ENCODE peak calls at places on chromosomes 6 and 20, in nine cellular contexts. E is cardiac muscle cell, W is GM12865, H is left ventricle myocardium inferior, I is bronchial epithelial cell, L is suprapubic skin, C is BJ, V is prostate gland, Y is endodermal cell. B is an unnamed sample.

GRCh38 chr20:23150304-23151007 is 64.3 kb upstream of the CD93 start:
- DNase-seq in H (no peak), L (no peak), C (no peak), Y (peak), V (no peak), I (no peak), E (no peak), W (no peak), B (no peak)

GRCh38 chr20:44166008-44166407 is 21.0 kb downstream of the JPH2 start:
- DNase-seq in I (no peak), W (no peak), V (no peak), E (no peak), H (no peak), L (no peak), C (no peak), Y (no peak), B (no peak)

GRCh38 chr20:44805991-44806729 is 4.2 kb downstream of the RIMS4 start:
- DNase-seq in W (peak), Y (peak), H (no peak), I (no peak), E (peak), V (no peak), L (no peak), C (no peak), B (no peak)

GRCh38 chr6:22600059-22600458 is 30.7 kb downstream of the HDGFL1 start:
- DNase-seq in L (no peak), V (no peak), C (no peak), H (no peak), I (no peak), W (no peak), Y (no peak), E (no peak), B (no peak)

GRCh38 chr6:137923866-137924616 is 57.0 kb downstream of the TNFAIP3 start:
- DNase-seq in H (no peak), E (no peak), W (no peak), Y (no peak), L (no peak), I (no peak), C (no peak), V (no peak), B (no peak)

GRCh38 chr6:144364727-144365126 is 79.6 kb downstream of the UTRN start:
- DNase-seq in Y (no peak), L (no peak), E (no peak), H (no peak), W (no peak), V (no peak), I (no peak), C (no peak), B (no peak)

GRCh38 chr6:82571431-82571830 is 207.8 kb downstream of the TPBG start:
- DNase-seq in E (no peak), C (no peak), Y (no peak), V (no peak), L (no peak), I (no peak), H (no peak), W (no peak), B (no peak)

GRCh38 chr6:165821754-165822153 is 158.7 kb upstream of the PDE10A start:
- DNase-seq in H (no peak), C (no peak), Y (no peak), V (no peak), E (no peak), I (peak), W (no peak), L (no peak), B (no peak)

GRCh38 chr6:5752282-5752681 is 254.4 kb downstream of the NRN1 start:
- DNase-seq in V (no peak), I (peak), Y (peak), C (no peak), E (peak), H (no peak), W (no peak), L (no peak), B (no peak)

GRCh38 chr20:297925-298754 is 770 bp downstream of the ZCCHC3 start:
- DNase-seq in I (peak), L (peak), V (peak), W (peak), E (peak), Y (peak), H (peak), C (no peak), B (peak)

GRCh38 chr6:34067814-34068213 is 78.1 kb downstream of the GRM4 start:
- DNase-seq in V (no peak), I (no peak), W (peak), C (no peak), H (no peak), E (no peak), Y (peak), L (no peak), B (no peak)

GRCh38 chr6:15674690-15675386 is 12.0 kb upstream of the DTNBP1 start:
- DNase-seq in Y (peak), H (no peak), I (no peak), W (no peak), E (peak), V (no peak), L (no peak), C (no peak), B (no peak)

GRCh38 chr20:45842169-45842812 is 8.7 kb downstream of the SNX21 start:
- DNase-seq in E (no peak), W (peak), Y (no peak), L (no peak), C (peak), H (no peak), I (no peak), V (peak), B (peak)

GRCh38 chr6:44338228-44339122 is 4.0 kb upstream of the SPATS1 start:
- DNase-seq in V (peak), C (no peak), H (peak), Y (peak), I (peak), L (no peak), W (peak), E (peak), B (peak)

GRCh38 chr6:13873288-13874190 is 51.2 kb upstream of the RNF182 start:
- DNase-seq in W (peak), V (peak), E (peak), C (no peak), I (no peak), L (peak), H (peak), Y (peak), B (peak)
- TF ChIP-seq CTCF in W (peak), V (peak), E (peak), C (peak), I (peak), L (peak), H (peak), Y (peak), B (peak)

GRCh38 chr6:42135722-42136121 is 6.7 kb downstream of the C6orf132 start:
- DNase-seq in L (no peak), C (no peak), W (no peak), Y (no peak), I (no peak), V (no peak), H (no peak), E (no peak), B (no peak)

GRCh38 chr6:42138190-42138589 is 4.2 kb downstream of the C6orf132 start:
- DNase-seq in L (no peak), I (no peak), V (no peak), E (no peak), C (no peak), H (no peak), W (no peak), Y (no peak), B (no peak)

GRCh38 chr6:42137192-42137753 is 5.1 kb downstream of the C6orf132 start:
- DNase-seq in W (no peak), V (peak), I (peak), C (no peak), Y (peak), H (no peak), L (no peak), E (no peak), B (no peak)

GRCh38 chr6:42135161-42135560 is 7.3 kb downstream of the C6orf132 start:
- DNase-seq in H (no peak), L (no peak), V (no peak), I (no peak), W (no peak), C (no peak), E (no peak), Y (no peak), B (no peak)

DNA sequence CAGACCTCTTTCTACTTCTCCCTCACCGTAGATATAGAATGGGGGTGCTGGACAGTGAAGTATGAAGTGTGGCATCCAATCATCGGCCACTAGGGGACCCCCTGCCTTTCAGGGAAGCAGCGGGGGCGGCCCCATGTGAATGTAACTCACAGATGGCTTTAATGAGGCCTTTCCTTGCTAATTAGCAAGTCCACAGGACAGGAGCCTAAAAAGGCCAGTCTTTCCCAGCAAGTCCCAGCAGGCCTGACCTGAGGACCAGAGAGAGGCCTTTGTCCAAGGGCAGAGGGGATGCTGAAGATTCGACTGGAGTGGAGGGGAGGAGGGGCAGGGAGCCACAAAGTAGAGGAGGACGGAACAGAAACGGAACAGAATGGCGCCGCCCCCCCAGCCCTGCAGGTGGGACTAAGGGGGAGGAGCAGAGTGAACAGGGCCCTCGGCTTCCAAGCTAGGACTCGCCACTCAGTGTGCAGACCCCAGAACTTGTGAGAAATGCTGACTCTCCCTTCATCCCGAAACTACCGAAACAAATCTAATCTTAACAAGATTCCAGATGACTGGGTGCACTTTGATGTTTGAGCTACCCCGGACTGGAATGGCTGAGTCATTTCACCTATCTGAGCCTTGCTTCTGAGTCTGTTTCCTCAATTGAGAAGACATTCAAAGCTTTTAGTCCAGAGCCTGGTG is 5.8 kb downstream of the C6orf132 start:
- DNase-seq in C (no peak), L (no peak), E (peak), H (no peak), Y (peak), I (peak), V (no peak), W (peak), B (peak)
- TF ChIP-seq CTCF in C (peak), L (no peak), E (peak), H (no peak), Y (peak), I (no peak), V (no peak), W (peak), B (peak)

DNA sequence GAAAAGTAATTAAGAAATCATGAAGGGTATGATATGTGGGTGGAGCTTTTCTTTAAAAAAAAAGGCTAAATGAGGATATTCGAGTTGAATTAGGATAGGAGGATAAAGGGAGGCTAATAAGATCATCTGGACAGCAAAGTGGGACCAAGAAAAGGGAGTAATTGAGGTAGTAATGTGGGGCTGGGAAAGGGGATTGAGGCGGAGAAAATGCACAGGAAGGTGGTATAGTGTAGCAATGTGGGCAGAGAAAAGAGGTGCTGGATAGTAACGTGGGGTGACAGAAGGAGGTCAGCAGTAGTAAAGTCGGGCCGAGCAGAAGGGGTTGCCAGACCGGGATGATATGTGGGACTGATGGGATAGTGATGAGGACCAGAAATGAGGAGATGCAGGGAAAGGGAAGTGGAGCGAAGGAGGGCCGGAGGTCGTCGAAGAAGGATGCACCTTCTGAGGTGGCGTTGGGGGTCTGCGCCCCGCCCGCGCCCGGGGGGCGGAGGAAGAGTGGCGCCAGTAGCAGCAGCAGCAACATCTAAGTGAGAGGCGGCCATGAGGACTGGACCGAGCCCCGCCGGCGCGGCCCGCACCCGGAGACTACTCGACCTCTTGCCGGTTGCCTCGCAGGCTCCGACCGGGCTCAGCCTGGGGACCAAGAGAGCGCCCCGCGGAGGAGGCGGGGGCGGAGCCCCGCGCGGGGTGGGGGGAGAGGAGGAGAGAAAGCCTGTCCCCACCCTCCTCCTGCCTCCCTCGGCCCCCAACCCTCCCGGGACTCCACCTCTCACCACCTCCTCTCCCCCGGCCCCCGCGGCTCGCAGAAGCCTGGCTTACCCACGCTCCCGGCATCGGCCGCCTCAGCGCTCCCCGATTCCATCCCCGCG is 887 bp downstream of the GABBR1 start:
- DNase-seq in C (no peak), I (no peak), V (peak), W (no peak), H (peak), L (peak), Y (peak), E (peak), B (peak)
- TF ChIP-seq CTCF in C (no peak), I (no peak), V (no peak), W (no peak), H (no peak), L (no peak), Y (no peak), E (no peak), B (no peak)

GRCh38 chr6:100724222-100724621 is 156.9 kb downstream of the ASCC3 start:
- DNase-seq in C (no peak), I (no peak), W (no peak), L (no peak), V (no peak), Y (no peak), H (no peak), E (no peak), B (no peak)
- TF ChIP-seq CTCF in C (no peak), I (no peak), W (no peak), L (no peak), V (no peak), Y (no peak), H (no peak), E (no peak), B (no peak)